ENCODE peak calls at places on chromosomes 6 and 20, in ten cellular contexts. One of them, this sample, is unnamed.

GRCh38 chr6:138914701-138915100 is 73.4 kb downstream of the REPS1 start:
- DNase-seq in CD4-positive, alpha-beta memory T cell: no peak
- DNase-seq in right cardiac atrium: no peak
- DNase-seq in dorsolateral prefrontal cortex: no peak
- DNase-seq in CD4-positive, alpha-beta T cell: no peak
- DNase-seq in aorta: no peak
- DNase-seq in neural progenitor cell: no peak
- DNase-seq in lower lobe of right lung: no peak
- DNase-seq in fibroblast of lung: no peak
- DNase-seq in colonic mucosa: no peak
- DNase-seq in this sample: no peak

GRCh38 chr20:8583209-8584106 is 451.4 kb downstream of the PLCB1 start:
- DNase-seq in CD4-positive, alpha-beta memory T cell: no peak
- DNase-seq in right cardiac atrium: no peak
- DNase-seq in dorsolateral prefrontal cortex: no peak
- DNase-seq in CD4-positive, alpha-beta T cell: no peak
- DNase-seq in aorta: no peak
- DNase-seq in neural progenitor cell: no peak
- DNase-seq in lower lobe of right lung: no peak
- DNase-seq in fibroblast of lung: peak
- DNase-seq in colonic mucosa: no peak
- DNase-seq in this sample: no peak

GRCh38 chr20:61588356-61589054 is 336.4 kb downstream of the CDH4 start:
- DNase-seq in CD4-positive, alpha-beta memory T cell: no peak
- DNase-seq in right cardiac atrium: no peak
- DNase-seq in dorsolateral prefrontal cortex: no peak
- DNase-seq in CD4-positive, alpha-beta T cell: no peak
- DNase-seq in aorta: no peak
- DNase-seq in neural progenitor cell: no peak
- DNase-seq in lower lobe of right lung: peak
- DNase-seq in fibroblast of lung: peak
- DNase-seq in colonic mucosa: no peak
- DNase-seq in this sample: no peak

GRCh38 chr20:25496968-25497401 is 88.3 kb downstream of the NINL start:
- DNase-seq in CD4-positive, alpha-beta memory T cell: no peak
- DNase-seq in right cardiac atrium: no peak
- DNase-seq in dorsolateral prefrontal cortex: no peak
- DNase-seq in CD4-positive, alpha-beta T cell: no peak
- DNase-seq in aorta: peak
- DNase-seq in neural progenitor cell: no peak
- DNase-seq in lower lobe of right lung: no peak
- DNase-seq in fibroblast of lung: peak
- DNase-seq in colonic mucosa: no peak
- DNase-seq in this sample: no peak

GRCh38 chr6:22087960-22088716 is 208.7 kb downstream of the PRL start:
- DNase-seq in CD4-positive, alpha-beta memory T cell: no peak
- DNase-seq in right cardiac atrium: no peak
- DNase-seq in dorsolateral prefrontal cortex: no peak
- DNase-seq in CD4-positive, alpha-beta T cell: no peak
- DNase-seq in aorta: no peak
- DNase-seq in neural progenitor cell: no peak
- DNase-seq in lower lobe of right lung: no peak
- DNase-seq in fibroblast of lung: no peak
- DNase-seq in colonic mucosa: no peak
- DNase-seq in this sample: no peak

GRCh38 chr20:47546184-47547033 is 44.7 kb downstream of the NCOA3 start:
- DNase-seq in CD4-positive, alpha-beta memory T cell: no peak
- DNase-seq in right cardiac atrium: no peak
- DNase-seq in dorsolateral prefrontal cortex: no peak
- DNase-seq in CD4-positive, alpha-beta T cell: no peak
- DNase-seq in aorta: no peak
- DNase-seq in neural progenitor cell: no peak
- DNase-seq in lower lobe of right lung: no peak
- DNase-seq in fibroblast of lung: peak
- DNase-seq in colonic mucosa: no peak
- DNase-seq in this sample: no peak

GRCh38 chr6:162750776-162751175 is 23.0 kb downstream of the PACRG start:
- DNase-seq in CD4-positive, alpha-beta memory T cell: no peak
- DNase-seq in right cardiac atrium: no peak
- DNase-seq in dorsolateral prefrontal cortex: no peak
- DNase-seq in CD4-positive, alpha-beta T cell: no peak
- DNase-seq in aorta: no peak
- DNase-seq in neural progenitor cell: no peak
- DNase-seq in lower lobe of right lung: no peak
- DNase-seq in fibroblast of lung: peak
- DNase-seq in colonic mucosa: no peak
- DNase-seq in this sample: no peak

GRCh38 chr6:41947581-41948220 is 6.1 kb upstream of the CCND3 start:
- DNase-seq in CD4-positive, alpha-beta memory T cell: no peak
- DNase-seq in right cardiac atrium: no peak
- DNase-seq in dorsolateral prefrontal cortex: no peak
- DNase-seq in CD4-positive, alpha-beta T cell: no peak
- DNase-seq in aorta: no peak
- DNase-seq in neural progenitor cell: no peak
- DNase-seq in lower lobe of right lung: no peak
- DNase-seq in fibroblast of lung: no peak
- DNase-seq in colonic mucosa: no peak
- DNase-seq in this sample: no peak

GRCh38 chr6:14066782-14067406 is 50.7 kb upstream of the CD83 start:
- DNase-seq in CD4-positive, alpha-beta memory T cell: peak
- DNase-seq in right cardiac atrium: no peak
- DNase-seq in dorsolateral prefrontal cortex: no peak
- DNase-seq in CD4-positive, alpha-beta T cell: no peak
- DNase-seq in aorta: no peak
- DNase-seq in neural progenitor cell: peak
- DNase-seq in lower lobe of right lung: no peak
- DNase-seq in fibroblast of lung: peak
- DNase-seq in colonic mucosa: no peak
- DNase-seq in this sample: no peak

GRCh38 chr6:14550817-14551216 is 433.2 kb downstream of the CD83 start:
- DNase-seq in CD4-positive, alpha-beta memory T cell: no peak
- DNase-seq in right cardiac atrium: peak
- DNase-seq in dorsolateral prefrontal cortex: no peak
- DNase-seq in CD4-positive, alpha-beta T cell: no peak
- DNase-seq in aorta: no peak
- DNase-seq in neural progenitor cell: no peak
- DNase-seq in lower lobe of right lung: no peak
- DNase-seq in fibroblast of lung: no peak
- DNase-seq in colonic mucosa: peak
- DNase-seq in this sample: no peak

GRCh38 chr6:110784610-110784979 is 30.7 kb downstream of the CDK19 start:
- DNase-seq in CD4-positive, alpha-beta memory T cell: no peak
- DNase-seq in right cardiac atrium: no peak
- DNase-seq in dorsolateral prefrontal cortex: no peak
- DNase-seq in CD4-positive, alpha-beta T cell: no peak
- DNase-seq in aorta: no peak
- DNase-seq in neural progenitor cell: no peak
- DNase-seq in lower lobe of right lung: no peak
- DNase-seq in fibroblast of lung: no peak
- DNase-seq in colonic mucosa: no peak
- DNase-seq in this sample: no peak

GRCh38 chr6:43511824-43512415 is 1.8 kb upstream of the LRRC73 start:
- DNase-seq in CD4-positive, alpha-beta memory T cell: no peak
- DNase-seq in right cardiac atrium: peak
- DNase-seq in dorsolateral prefrontal cortex: no peak
- DNase-seq in CD4-positive, alpha-beta T cell: no peak
- DNase-seq in aorta: no peak
- DNase-seq in neural progenitor cell: no peak
- DNase-seq in lower lobe of right lung: no peak
- DNase-seq in fibroblast of lung: no peak
- DNase-seq in colonic mucosa: no peak
- DNase-seq in this sample: no peak

GRCh38 chr6:136695410-136695809 is 96.9 kb downstream of the MAP3K5 start:
- DNase-seq in CD4-positive, alpha-beta memory T cell: no peak
- DNase-seq in right cardiac atrium: no peak
- DNase-seq in dorsolateral prefrontal cortex: no peak
- DNase-seq in CD4-positive, alpha-beta T cell: no peak
- DNase-seq in aorta: no peak
- DNase-seq in neural progenitor cell: no peak
- DNase-seq in lower lobe of right lung: no peak
- DNase-seq in fibroblast of lung: no peak
- DNase-seq in colonic mucosa: no peak
- DNase-seq in this sample: no peak

GRCh38 chr6:165845488-165845887 is 182.4 kb upstream of the PDE10A start:
- DNase-seq in CD4-positive, alpha-beta memory T cell: no peak
- DNase-seq in right cardiac atrium: no peak
- DNase-seq in dorsolateral prefrontal cortex: no peak
- DNase-seq in CD4-positive, alpha-beta T cell: no peak
- DNase-seq in aorta: no peak
- DNase-seq in neural progenitor cell: no peak
- DNase-seq in lower lobe of right lung: no peak
- DNase-seq in fibroblast of lung: no peak
- DNase-seq in colonic mucosa: no peak
- DNase-seq in this sample: no peak

GRCh38 chr6:31827286-31828079 is at the start of gene HSPA1B:
- DNase-seq in CD4-positive, alpha-beta memory T cell: peak
- DNase-seq in right cardiac atrium: peak
- DNase-seq in dorsolateral prefrontal cortex: peak
- DNase-seq in CD4-positive, alpha-beta T cell: peak
- DNase-seq in aorta: peak
- DNase-seq in neural progenitor cell: peak
- DNase-seq in lower lobe of right lung: peak
- DNase-seq in fibroblast of lung: peak
- DNase-seq in colonic mucosa: peak
- DNase-seq in this sample: peak

GRCh38 chr6:98921038-98921437 is 26.7 kb downstream of the FBXL4 start:
- DNase-seq in CD4-positive, alpha-beta memory T cell: no peak
- DNase-seq in right cardiac atrium: no peak
- DNase-seq in dorsolateral prefrontal cortex: no peak
- DNase-seq in CD4-positive, alpha-beta T cell: no peak
- DNase-seq in aorta: no peak
- DNase-seq in neural progenitor cell: no peak
- DNase-seq in lower lobe of right lung: no peak
- DNase-seq in fibroblast of lung: peak
- DNase-seq in colonic mucosa: no peak
- DNase-seq in this sample: no peak

GRCh38 chr6:152094992-152095592 is 287.6 kb downstream of the ESR1 start:
- DNase-seq in CD4-positive, alpha-beta memory T cell: no peak
- DNase-seq in right cardiac atrium: peak
- DNase-seq in dorsolateral prefrontal cortex: no peak
- DNase-seq in CD4-positive, alpha-beta T cell: no peak
- DNase-seq in aorta: peak
- DNase-seq in neural progenitor cell: no peak
- DNase-seq in lower lobe of right lung: peak
- DNase-seq in fibroblast of lung: peak
- DNase-seq in colonic mucosa: peak
- DNase-seq in this sample: no peak

GRCh38 chr6:87922947-87923330 is 124.7 kb upstream of the SPACA1 start:
- DNase-seq in CD4-positive, alpha-beta memory T cell: no peak
- DNase-seq in right cardiac atrium: no peak
- DNase-seq in dorsolateral prefrontal cortex: no peak
- DNase-seq in CD4-positive, alpha-beta T cell: no peak
- DNase-seq in aorta: no peak
- DNase-seq in neural progenitor cell: no peak
- DNase-seq in lower lobe of right lung: no peak
- DNase-seq in fibroblast of lung: no peak
- DNase-seq in colonic mucosa: no peak
- DNase-seq in this sample: no peak

GRCh38 chr6:92864966-92865555 is 554.3 kb downstream of the EPHA7 start:
- DNase-seq in CD4-positive, alpha-beta memory T cell: no peak
- DNase-seq in right cardiac atrium: no peak
- DNase-seq in dorsolateral prefrontal cortex: no peak
- DNase-seq in CD4-positive, alpha-beta T cell: no peak
- DNase-seq in aorta: no peak
- DNase-seq in neural progenitor cell: no peak
- DNase-seq in lower lobe of right lung: no peak
- DNase-seq in fibroblast of lung: no peak
- DNase-seq in colonic mucosa: no peak
- DNase-seq in this sample: no peak

GRCh38 chr6:144753023-144753705 is 468.0 kb downstream of the UTRN start:
- DNase-seq in CD4-positive, alpha-beta memory T cell: no peak
- DNase-seq in right cardiac atrium: no peak
- DNase-seq in dorsolateral prefrontal cortex: no peak
- DNase-seq in CD4-positive, alpha-beta T cell: no peak
- DNase-seq in aorta: no peak
- DNase-seq in neural progenitor cell: no peak
- DNase-seq in lower lobe of right lung: no peak
- DNase-seq in fibroblast of lung: no peak
- DNase-seq in colonic mucosa: no peak
- DNase-seq in this sample: no peak
- H3K27ac ChIP-seq in CD4-positive, alpha-beta memory T cell: no peak
- H3K27ac ChIP-seq in right cardiac atrium: no peak
- H3K27ac ChIP-seq in dorsolateral prefrontal cortex: no peak
- H3K27ac ChIP-seq in CD4-positive, alpha-beta T cell: no peak
- H3K27ac ChIP-seq in aorta: no peak
- H3K27ac ChIP-seq in neural progenitor cell: no peak
- H3K27ac ChIP-seq in lower lobe of right lung: no peak
- H3K27ac ChIP-seq in fibroblast of lung: no peak
- H3K27ac ChIP-seq in colonic mucosa: no peak
- H3K27ac ChIP-seq in this sample: no peak

DNA sequence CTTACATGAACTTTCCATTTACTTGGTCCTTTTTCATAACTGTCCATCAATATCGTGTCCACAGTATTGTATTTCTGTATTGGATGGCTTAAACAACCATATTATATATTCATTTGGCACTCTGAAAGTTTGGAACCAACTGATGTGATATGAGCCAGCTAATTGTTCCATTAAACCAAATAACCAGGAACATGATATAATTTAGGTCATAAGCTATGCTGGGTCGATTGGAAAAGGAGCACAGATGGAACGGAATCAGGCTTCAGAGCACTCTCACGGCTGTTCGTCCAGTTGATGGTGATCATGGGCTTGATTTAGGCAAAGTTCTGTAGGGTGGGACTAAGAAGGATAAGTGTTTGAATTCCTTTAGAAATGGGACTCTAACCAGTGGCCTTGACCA is 142.7 kb downstream of the DNAH8 start:
- DNase-seq in CD4-positive, alpha-beta memory T cell: no peak
- DNase-seq in right cardiac atrium: no peak
- DNase-seq in dorsolateral prefrontal cortex: no peak
- DNase-seq in CD4-positive, alpha-beta T cell: no peak
- DNase-seq in aorta: no peak
- DNase-seq in neural progenitor cell: no peak
- DNase-seq in lower lobe of right lung: no peak
- DNase-seq in fibroblast of lung: no peak
- DNase-seq in colonic mucosa: no peak
- DNase-seq in this sample: no peak
- H3K27ac ChIP-seq in CD4-positive, alpha-beta memory T cell: no peak
- H3K27ac ChIP-seq in right cardiac atrium: no peak
- H3K27ac ChIP-seq in dorsolateral prefrontal cortex: no peak
- H3K27ac ChIP-seq in CD4-positive, alpha-beta T cell: no peak
- H3K27ac ChIP-seq in aorta: no peak
- H3K27ac ChIP-seq in neural progenitor cell: no peak
- H3K27ac ChIP-seq in lower lobe of right lung: no peak
- H3K27ac ChIP-seq in fibroblast of lung: no peak
- H3K27ac ChIP-seq in colonic mucosa: no peak
- H3K27ac ChIP-seq in this sample: no peak

GRCh38 chr6:169289671-169290408 is 36.2 kb upstream of the THBS2 start:
- DNase-seq in CD4-positive, alpha-beta memory T cell: no peak
- DNase-seq in right cardiac atrium: peak
- DNase-seq in dorsolateral prefrontal cortex: no peak
- DNase-seq in CD4-positive, alpha-beta T cell: no peak
- DNase-seq in aorta: no peak
- DNase-seq in neural progenitor cell: no peak
- DNase-seq in lower lobe of right lung: no peak
- DNase-seq in fibroblast of lung: peak
- DNase-seq in colonic mucosa: no peak
- DNase-seq in this sample: no peak
- H3K27ac ChIP-seq in CD4-positive, alpha-beta memory T cell: no peak
- H3K27ac ChIP-seq in right cardiac atrium: no peak
- H3K27ac ChIP-seq in dorsolateral prefrontal cortex: no peak
- H3K27ac ChIP-seq in CD4-positive, alpha-beta T cell: no peak
- H3K27ac ChIP-seq in aorta: no peak
- H3K27ac ChIP-seq in neural progenitor cell: no peak
- H3K27ac ChIP-seq in lower lobe of right lung: no peak
- H3K27ac ChIP-seq in fibroblast of lung: no peak
- H3K27ac ChIP-seq in colonic mucosa: no peak
- H3K27ac ChIP-seq in this sample: no peak

GRCh38 chr6:6915813-6916547 is 191.8 kb upstream of the RREB1 start:
- DNase-seq in CD4-positive, alpha-beta memory T cell: no peak
- DNase-seq in right cardiac atrium: peak
- DNase-seq in dorsolateral prefrontal cortex: no peak
- DNase-seq in CD4-positive, alpha-beta T cell: no peak
- DNase-seq in aorta: no peak
- DNase-seq in neural progenitor cell: no peak
- DNase-seq in lower lobe of right lung: peak
- DNase-seq in fibroblast of lung: peak
- DNase-seq in colonic mucosa: peak
- DNase-seq in this sample: no peak
- H3K27ac ChIP-seq in CD4-positive, alpha-beta memory T cell: no peak
- H3K27ac ChIP-seq in right cardiac atrium: peak
- H3K27ac ChIP-seq in dorsolateral prefrontal cortex: no peak
- H3K27ac ChIP-seq in CD4-positive, alpha-beta T cell: no peak
- H3K27ac ChIP-seq in aorta: no peak
- H3K27ac ChIP-seq in neural progenitor cell: no peak
- H3K27ac ChIP-seq in lower lobe of right lung: peak
- H3K27ac ChIP-seq in fibroblast of lung: no peak
- H3K27ac ChIP-seq in colonic mucosa: peak
- H3K27ac ChIP-seq in this sample: peak

This sample was measured in caudate nucleus.